ENCODE peak calls at places on chromosome 1, in seven cellular contexts. G is mesendoderm, Z is mesenchymal stem cell, S is neuronal stem cell, H is H9, N is trophoblast cell, U is H1. L is an unnamed sample.

GRCh38 chr1:247112479-247112781 is 8.3 kb upstream of the ZNF669 start:
- DNase-seq in S (no peak), G (no peak), U (no peak), Z (no peak), N (no peak), H (no peak), L (no peak)

GRCh38 chr1:5995871-5996630 is 3.8 kb upstream of the NPHP4 start:
- DNase-seq in U (no peak), S (no peak), G (no peak), N (no peak), Z (no peak), H (no peak), L (no peak)

GRCh38 chr1:188070848-188071247 is 1242.1 kb downstream of the PLA2G4A start:
- DNase-seq in S (no peak), U (no peak), N (no peak), Z (no peak), H (peak; percentile 50), G (peak; percentile 42), L (no peak)

GRCh38 chr1:12067900-12068821 is 5.1 kb downstream of the TNFRSF8 start:
- DNase-seq in H (peak; percentile 92), S (no peak), U (peak; percentile 64), N (no peak), G (peak; percentile 63), Z (peak; percentile 65), L (peak; percentile 81)

GRCh38 chr1:18066576-18066975 is 41.0 kb upstream of the IGSF21 start:
- DNase-seq in S (no peak), N (no peak), Z (no peak), H (no peak), G (no peak), U (no peak), L (no peak)

GRCh38 chr1:116532698-116533424 is 38.0 kb downstream of the CD58 start:
- DNase-seq in H (no peak), G (no peak), S (no peak), Z (no peak), U (no peak), N (no peak), L (no peak)

GRCh38 chr1:212254853-212255363 is 30.3 kb upstream of the PPP2R5A start:
- DNase-seq in S (no peak), U (no peak), N (no peak), Z (no peak), H (no peak), G (no peak), L (no peak)

GRCh38 chr1:43772978-43773377 is 65.6 kb downstream of the ST3GAL3 start:
- DNase-seq in S (no peak), Z (no peak), N (no peak), U (no peak), G (no peak), H (no peak), L (no peak)

GRCh38 chr1:205567716-205568115 is 63.2 kb downstream of the CDK18 start:
- DNase-seq in S (no peak), Z (no peak), U (peak; percentile 46), N (no peak), H (no peak), G (no peak), L (no peak)

GRCh38 chr1:161300478-161300877 is 9.3 kb downstream of the MPZ start:
- DNase-seq in N (no peak), Z (no peak), H (no peak), S (no peak), U (no peak), G (no peak), L (no peak)

GRCh38 chr1:115976062-115976899 is at the start of gene SLC22A15:
- DNase-seq in H (peak; percentile 72), S (peak; percentile 31), N (peak; percentile 90), G (peak; percentile 84), U (peak; percentile 77), Z (peak; percentile 71), L (no peak)

GRCh38 chr1:3031401-3032221 is 10.3 kb downstream of the ACTRT2 start:
- DNase-seq in U (no peak), H (peak; percentile 8), G (no peak), N (no peak), S (no peak), Z (no peak), L (no peak)

GRCh38 chr1:237983507-237983906 is 92.8 kb upstream of the ZP4 start:
- DNase-seq in S (no peak), G (no peak), U (no peak), N (no peak), H (no peak), Z (no peak), L (no peak)
- H2BK120ac ChIP-seq in S (no peak overlapping the region), G (no peak overlapping the region), U (no peak overlapping the region), N (no peak overlapping the region), H (no peak overlapping the region), Z (no peak overlapping the region), L (no peak overlapping the region)

DNA sequence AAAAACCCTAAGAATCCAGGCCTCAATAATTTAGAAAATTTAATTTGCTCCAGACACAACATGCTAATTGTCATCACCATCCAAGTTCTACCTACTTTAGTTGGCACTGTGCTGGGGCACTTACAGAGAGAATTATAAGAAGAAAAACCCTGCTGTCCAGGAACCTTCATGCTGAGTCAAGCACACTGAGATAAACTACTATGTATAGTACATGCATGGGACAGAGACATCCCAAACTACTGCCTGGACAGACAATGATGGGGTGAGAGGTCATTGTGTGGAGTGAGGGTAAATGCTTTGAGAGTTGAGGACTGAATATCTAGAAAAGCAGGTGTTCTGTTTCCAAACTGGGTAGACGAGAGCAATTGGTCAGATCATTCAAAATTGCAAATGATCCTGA is 135.3 kb upstream of the CTTNBP2NL start:
- DNase-seq in S (no peak), Z (no peak), N (no peak), G (no peak), U (no peak), H (no peak), L (no peak)
- H2BK120ac ChIP-seq in S (no peak overlapping the region), Z (no peak overlapping the region), N (no peak overlapping the region), G (no peak overlapping the region), U (no peak overlapping the region), H (no peak overlapping the region), L (no peak overlapping the region)

GRCh38 chr1:10814954-10815862 is 18.8 kb upstream of the CASZ1 start:
- DNase-seq in H (peak; percentile 43), N (no peak), U (no peak), G (no peak), S (no peak), Z (no peak), L (no peak)
- H2BK120ac ChIP-seq in H (no peak overlapping the region), N (no peak overlapping the region), U (peak overlapping the region; percentile 81), G (no peak overlapping the region), S (no peak overlapping the region), Z (no peak overlapping the region), L (no peak overlapping the region)

DNA sequence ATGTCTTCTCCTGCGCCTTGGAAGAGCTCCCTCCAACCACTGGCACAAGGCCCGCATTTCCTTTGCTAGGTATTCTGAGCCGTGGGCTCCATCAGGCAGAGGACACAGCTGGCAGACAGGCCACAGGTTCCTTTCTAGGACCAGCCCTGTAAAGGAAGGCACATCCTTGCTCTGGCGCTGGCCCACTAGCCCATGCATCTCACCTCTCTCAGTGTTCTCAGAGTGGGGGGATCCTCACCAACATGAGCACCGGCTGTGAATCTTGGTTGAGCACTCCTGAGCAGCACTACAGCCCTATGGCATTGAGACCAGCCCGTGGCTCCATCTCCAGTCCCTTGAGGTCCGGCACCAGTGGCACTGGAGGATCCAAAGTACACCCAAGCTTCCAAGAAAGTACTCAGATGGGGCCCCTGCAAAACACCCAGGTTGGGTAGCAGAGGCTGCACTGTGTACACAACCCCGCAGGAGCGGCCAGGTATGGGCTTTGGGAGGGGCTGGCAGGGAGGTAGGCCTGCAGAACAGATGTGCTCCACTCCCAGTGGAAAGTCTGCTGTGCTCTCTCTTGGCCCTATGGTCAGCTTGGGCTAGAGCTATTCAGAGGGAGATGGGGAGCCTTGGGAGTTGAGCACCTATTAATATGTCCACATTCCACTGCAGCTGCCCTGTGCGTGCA is 47.1 kb upstream of the PLPPR5 start:
- DNase-seq in U (no peak), N (no peak), S (no peak), G (no peak), Z (no peak), H (no peak), L (no peak)
- H2BK120ac ChIP-seq in U (no peak overlapping the region), N (no peak overlapping the region), S (no peak overlapping the region), G (no peak overlapping the region), Z (no peak overlapping the region), H (no peak overlapping the region), L (no peak overlapping the region)

GRCh38 chr1:151718011-151718431 is 1.4 kb upstream of the CELF3 start:
- DNase-seq in S (no peak), H (no peak), N (no peak), G (no peak), Z (no peak), U (no peak), L (no peak)

GRCh38 chr1:151716771-151717631 is at the start of gene CELF3:
- DNase-seq in N (no peak), S (peak; percentile 78), Z (peak; percentile 19), H (peak; percentile 76), G (peak; percentile 85), U (peak; percentile 81), L (no peak)

GRCh38 chr1:151716405-151716762 is 219 bp downstream of the CELF3 start:
- DNase-seq in N (no peak), H (no peak), G (no peak), U (no peak), Z (no peak), S (no peak), L (no peak)

GRCh38 chr1:151720190-151720953 is 950 bp upstream of the RIIAD1 start:
- DNase-seq in U (no peak), Z (peak; percentile 52), H (no peak), G (no peak), N (no peak), S (no peak), L (peak; percentile 22)

GRCh38 chr1:151718666-151719065 is 2.1 kb upstream of the CELF3 start:
- DNase-seq in U (no peak), S (no peak), Z (no peak), N (no peak), H (no peak), G (no peak), L (no peak)
- H2BK120ac ChIP-seq in U (no peak overlapping the region), S (no peak overlapping the region), Z (no peak overlapping the region), N (no peak overlapping the region), H (no peak overlapping the region), G (no peak overlapping the region), L (no peak overlapping the region)

DNA sequence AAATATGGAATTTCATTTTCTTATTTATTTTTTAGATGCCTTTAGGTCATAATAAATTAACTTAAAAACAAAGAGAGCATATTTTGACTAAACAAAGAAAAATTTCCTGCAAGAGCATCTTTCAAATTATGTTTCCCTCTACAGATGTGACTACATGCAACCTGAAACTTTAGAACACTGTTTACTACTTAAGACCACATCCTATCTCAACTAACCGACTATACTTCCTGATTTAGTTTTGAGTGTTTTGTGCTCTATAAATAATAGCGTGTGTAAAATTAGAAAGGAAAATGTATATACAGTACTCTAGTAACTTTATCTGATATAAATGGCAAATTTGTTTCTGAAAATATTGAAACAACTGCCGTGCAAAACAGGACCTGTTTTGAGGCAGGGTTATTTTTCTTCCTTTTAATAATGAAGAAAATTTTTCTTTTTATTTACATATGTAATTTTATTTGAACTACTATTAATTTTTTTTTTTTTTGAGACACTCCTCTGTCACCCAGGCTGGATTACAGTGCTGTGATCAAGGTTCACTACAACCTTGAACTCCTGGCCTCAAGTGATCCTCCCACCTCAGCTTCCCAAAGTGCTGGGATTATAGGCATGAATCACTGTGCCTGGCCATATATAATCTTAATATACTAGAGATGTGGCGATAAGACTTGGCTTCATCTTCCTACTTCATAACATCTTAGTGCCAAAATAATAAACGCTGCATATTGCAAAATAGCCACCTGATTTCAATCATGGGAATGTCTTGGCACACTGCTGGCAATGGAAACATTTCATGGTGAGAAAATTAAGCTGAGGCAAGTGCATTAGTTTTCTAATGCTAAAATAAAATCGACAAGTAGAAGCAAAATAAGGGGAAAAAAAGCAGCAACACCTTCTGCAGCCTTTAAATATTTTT is 12.3 kb downstream of the ZRANB2 start:
- DNase-seq in N (no peak), S (no peak), U (no peak), H (no peak), G (no peak), Z (no peak), L (no peak)
- H2BK120ac ChIP-seq in N (no peak overlapping the region), S (no peak overlapping the region), U (no peak overlapping the region), H (no peak overlapping the region), G (no peak overlapping the region), Z (no peak overlapping the region), L (no peak overlapping the region)